ENCODE peak calls at places on chromosomes 11 and 22, in seven cellular contexts. U is upper lobe of right lung, Q is left ventricle myocardium inferior, A is HCT116, D is sigmoid colon, I is stomach, L is A549. R is an unnamed sample.

GRCh38 chr22:20524004-20524481 is 16.6 kb downstream of the MED15 start:
- DNase-seq in U (no peak), Q (no peak), A (no peak), D (no peak), I (no peak), L (no peak), R (no peak)

GRCh38 chr11:95884364-95884763 is 39.5 kb downstream of the MTMR2 start:
- DNase-seq in U (no peak), Q (no peak), A (no peak), D (no peak), I (no peak), L (no peak), R (peak)

GRCh38 chr11:122524532-122524882 is 131.0 kb upstream of the UBASH3B start:
- DNase-seq in U (no peak), Q (no peak), A (no peak), D (no peak), I (no peak), L (no peak), R (no peak)

GRCh38 chr11:43789700-43790443 is 90.8 kb upstream of the ALKBH3 start:
- DNase-seq in U (no peak), Q (no peak), A (peak), D (no peak), I (no peak), L (peak), R (peak)

GRCh38 chr11:103803062-103803461 is 233.4 kb upstream of the DDI1 start:
- DNase-seq in U (no peak), Q (no peak), A (no peak), D (no peak), I (no peak), L (no peak), R (no peak)

GRCh38 chr22:40401981-40402406 is 31.6 kb downstream of the SGSM3 start:
- DNase-seq in U (no peak), Q (no peak), A (no peak), D (no peak), I (no peak), L (no peak), R (no peak)

GRCh38 chr11:11107081-11107480 is 246.0 kb downstream of the CSNK2A3 start:
- DNase-seq in U (no peak), Q (no peak), A (no peak), D (no peak), I (no peak), L (no peak), R (peak)

GRCh38 chr11:83222499-83222898 is 29.0 kb downstream of the ANKRD42 start:
- DNase-seq in U (no peak), Q (no peak), A (no peak), D (no peak), I (no peak), L (no peak), R (peak)

GRCh38 chr22:36135306-36135705 is 25.2 kb downstream of the APOL3 start:
- DNase-seq in U (no peak), Q (no peak), A (no peak), D (no peak), I (no peak), L (no peak), R (no peak)

GRCh38 chr11:116460156-116460965 is 312.4 kb downstream of the BUD13 start:
- DNase-seq in U (no peak), Q (no peak), A (no peak), D (no peak), I (no peak), L (no peak), R (no peak)

GRCh38 chr22:18994780-18995711 is 59.0 kb upstream of the PRODH start:
- DNase-seq in U (peak), Q (no peak), A (no peak), D (no peak), I (no peak), L (peak), R (no peak)

GRCh38 chr11:76769645-76770586 is 13.2 kb upstream of the TSKU start:
- DNase-seq in U (peak), Q (no peak), A (no peak), D (no peak), I (peak), L (peak), R (no peak)

GRCh38 chr22:49247194-49247924 is 580.3 kb downstream of the BRD1 start:
- DNase-seq in U (no peak), Q (no peak), A (no peak), D (no peak), I (no peak), L (no peak), R (no peak)

GRCh38 chr22:27654536-27655445 is 146.8 kb downstream of the MN1 start:
- DNase-seq in U (no peak), Q (no peak), A (no peak), D (no peak), I (peak), L (no peak), R (no peak)

GRCh38 chr22:45344339-45344738 is 34.6 kb downstream of the FAM118A start:
- DNase-seq in U (no peak), Q (no peak), A (no peak), D (no peak), I (no peak), L (peak), R (no peak)

GRCh38 chr11:129143335-129143734 is 48.8 kb downstream of the ARHGAP32 start:
- DNase-seq in U (peak), Q (peak), A (peak), D (peak), I (peak), L (peak), R (peak)

GRCh38 chr11:17978553-17979287 is 34.1 kb downstream of the SERGEF start:
- DNase-seq in U (no peak), Q (peak), A (no peak), D (no peak), I (peak), L (peak), R (no peak)

GRCh38 chr22:27133951-27134664 is 476.7 kb downstream of the MIAT start:
- DNase-seq in U (no peak), Q (no peak), A (no peak), D (peak), I (peak), L (peak), R (peak)

GRCh38 chr22:22038178-22038880 is 55.7 kb upstream of the TOP3B start:
- DNase-seq in U (no peak), Q (no peak), A (no peak), D (no peak), I (no peak), L (no peak), R (no peak)

GRCh38 chr11:131980199-131980598 is 609.8 kb downstream of the NTM start:
- DNase-seq in U (no peak), Q (no peak), A (no peak), D (no peak), I (no peak), L (no peak), R (no peak)

GRCh38 chr11:74948546-74948897 is 369 bp downstream of the XRRA1 start:
- DNase-seq in U (no peak), Q (no peak), A (no peak), D (no peak), I (no peak), L (peak), R (no peak)
- H3K27ac ChIP-seq in U (peak), Q (peak), A (peak), D (peak), I (peak), L (peak), R (peak)

GRCh38 chr11:61161190-61162091 is at the start of gene VPS37C:
- DNase-seq in U (peak), Q (peak), A (peak), D (peak), I (peak), L (peak), R (peak)

GRCh38 chr11:61157743-61158142 is 3.5 kb downstream of the VPS37C start:
- DNase-seq in U (no peak), Q (no peak), A (no peak), D (no peak), I (no peak), L (no peak), R (no peak)

GRCh38 chr11:61162092-61162935 is 1.1 kb upstream of the VPS37C start:
- DNase-seq in U (no peak), Q (no peak), A (peak), D (peak), I (peak), L (peak), R (no peak)

GRCh38 chr11:61160487-61161189 is 588 bp downstream of the VPS37C start:
- DNase-seq in U (no peak), Q (no peak), A (no peak), D (no peak), I (peak), L (no peak), R (no peak)

DNA sequence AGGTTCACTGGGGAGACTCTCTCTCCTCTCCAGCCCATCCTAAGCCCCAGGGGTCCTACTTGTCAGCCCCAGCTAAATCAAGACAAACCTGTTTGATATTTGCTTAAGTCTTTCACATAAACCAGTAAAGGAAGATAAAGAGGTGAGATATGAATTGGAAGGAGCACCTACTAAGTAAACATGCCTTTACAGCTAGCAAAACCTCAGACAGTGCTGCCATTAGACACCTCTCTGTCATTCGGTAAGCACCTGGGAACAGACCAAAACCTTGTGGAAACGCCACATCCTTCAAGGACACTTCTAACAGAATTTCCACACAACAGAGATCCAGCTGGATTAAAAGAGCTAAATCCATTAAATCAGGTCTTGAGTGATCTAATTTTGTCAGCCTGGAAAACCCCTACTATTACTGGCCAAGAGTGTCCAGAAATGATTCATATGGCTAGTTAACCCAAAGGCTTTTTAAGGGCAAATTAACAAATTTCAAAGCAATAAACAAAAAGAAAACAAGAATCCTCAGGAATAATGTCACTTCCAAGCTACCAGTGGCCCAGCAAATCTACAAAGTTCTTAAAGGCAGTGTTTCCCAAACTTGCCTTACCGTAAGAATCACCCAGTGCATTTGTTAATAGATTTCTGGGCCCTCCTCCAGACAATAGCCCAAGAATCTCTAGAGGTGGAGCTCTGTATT is 2.4 kb downstream of the VPS37C start:
- DNase-seq in U (no peak), Q (no peak), A (no peak), D (peak), I (no peak), L (no peak), R (peak)
- H3K27ac ChIP-seq in U (peak), Q (peak), A (no peak), D (peak), I (peak), L (no peak), R (peak)

GRCh38 chr22:39152024-39152510 is 413 bp downstream of the CBX7 start:
- DNase-seq in U (no peak), Q (no peak), A (no peak), D (peak), I (no peak), L (no peak), R (no peak)

GRCh38 chr22:39149915-39150847 is 2.3 kb downstream of the CBX7 start:
- DNase-seq in U (peak), Q (no peak), A (no peak), D (peak), I (no peak), L (no peak), R (no peak)

GRCh38 chr22:39152511-39153219 is at the start of gene CBX7:
- DNase-seq in U (peak), Q (peak), A (peak), D (peak), I (peak), L (peak), R (no peak)

GRCh38 chr22:39150848-39151215 is 1.6 kb downstream of the CBX7 start:
- DNase-seq in U (peak), Q (no peak), A (no peak), D (peak), I (no peak), L (no peak), R (no peak)

GRCh38 chr22:39151329-39151975 is 1.0 kb downstream of the CBX7 start:
- DNase-seq in U (peak), Q (no peak), A (no peak), D (peak), I (no peak), L (no peak), R (no peak)
- H3K27ac ChIP-seq in U (peak), Q (peak), A (no peak), D (peak), I (peak), L (no peak), R (no peak)

GRCh38 chr11:346529-346928 is 22.8 kb upstream of the B4GALNT4 start:
- DNase-seq in U (peak), Q (no peak), A (no peak), D (peak), I (no peak), L (no peak), R (no peak)

GRCh38 chr11:345179-345578 is 24.1 kb upstream of the B4GALNT4 start:
- DNase-seq in U (no peak), Q (no peak), A (no peak), D (peak), I (no peak), L (no peak), R (no peak)

GRCh38 chr11:340539-341512 is 20.2 kb upstream of the IFITM3 start:
- DNase-seq in U (no peak), Q (no peak), A (no peak), D (no peak), I (no peak), L (no peak), R (no peak)

GRCh38 chr11:339963-340362 is 19.3 kb upstream of the IFITM3 start:
- DNase-seq in U (no peak), Q (no peak), A (no peak), D (no peak), I (no peak), L (no peak), R (no peak)

GRCh38 chr11:342328-342727 is 21.7 kb upstream of the IFITM3 start:
- DNase-seq in U (no peak), Q (no peak), A (no peak), D (peak), I (no peak), L (no peak), R (no peak)
- H3K27ac ChIP-seq in U (no peak), Q (peak), A (no peak), D (no peak), I (no peak), L (no peak), R (no peak)

GRCh38 chr11:62105611-62106245 is 18.1 kb upstream of the INCENP start:
- DNase-seq in U (no peak), Q (no peak), A (no peak), D (no peak), I (no peak), L (no peak), R (no peak)
- H3K27ac ChIP-seq in U (peak), Q (peak), A (no peak), D (peak), I (peak), L (no peak), R (no peak)

GRCh38 chr22:32532819-32533128 is 58.2 kb downstream of the FBXO7 start:
- DNase-seq in U (no peak), Q (no peak), A (no peak), D (no peak), I (no peak), L (no peak), R (no peak)

GRCh38 chr22:32531955-32532818 is 57.6 kb downstream of the FBXO7 start:
- DNase-seq in U (peak), Q (peak), A (no peak), D (peak), I (peak), L (no peak), R (no peak)

GRCh38 chr22:32533265-32534068 is 58.9 kb downstream of the FBXO7 start:
- DNase-seq in U (no peak), Q (no peak), A (no peak), D (no peak), I (no peak), L (no peak), R (no peak)

GRCh38 chr22:32528984-32529982 is 54.7 kb downstream of the FBXO7 start:
- DNase-seq in U (peak), Q (peak), A (peak), D (peak), I (peak), L (peak), R (peak)

DNA sequence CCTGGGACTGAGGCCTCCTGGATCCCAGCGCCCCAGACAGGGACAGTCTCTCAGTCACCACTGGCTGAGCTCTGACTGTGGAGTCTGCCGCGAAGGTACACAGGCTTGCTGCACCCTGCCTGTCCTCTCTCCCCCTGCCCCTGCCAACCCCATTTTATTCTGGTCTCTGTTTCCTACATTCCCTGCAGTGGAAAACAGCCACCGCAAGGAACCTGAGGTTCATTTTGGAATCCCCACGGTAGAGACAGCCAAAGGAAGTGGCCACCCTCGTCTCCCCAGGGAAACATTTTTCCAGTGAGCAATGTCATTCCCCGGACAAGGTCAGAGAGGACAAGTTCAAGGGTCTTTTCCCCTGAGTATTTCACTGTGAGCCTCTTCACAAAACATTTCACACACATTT is 56.6 kb downstream of the FBXO7 start:
- DNase-seq in U (no peak), Q (no peak), A (no peak), D (peak), I (no peak), L (no peak), R (no peak)
- H3K27ac ChIP-seq in U (peak), Q (peak), A (no peak), D (peak), I (peak), L (no peak), R (no peak)

GRCh38 chr11:210122-210802 is 2.8 kb downstream of the RIC8A start:
- DNase-seq in U (peak), Q (no peak), A (no peak), D (peak), I (peak), L (peak), R (no peak)
- H3K27ac ChIP-seq in U (no peak), Q (no peak), A (peak), D (peak), I (peak), L (peak), R (peak)

GRCh38 chr11:133925756-133926155 is 31.0 kb downstream of the IGSF9B start:
- DNase-seq in U (no peak), Q (no peak), A (no peak), D (no peak), I (no peak), L (no peak), R (no peak)

GRCh38 chr11:133926466-133927246 is 30.1 kb downstream of the IGSF9B start:
- DNase-seq in U (no peak), Q (no peak), A (no peak), D (no peak), I (no peak), L (no peak), R (no peak)

GRCh38 chr11:133921513-133921912 is 35.3 kb downstream of the IGSF9B start:
- DNase-seq in U (no peak), Q (no peak), A (no peak), D (no peak), I (no peak), L (no peak), R (no peak)

GRCh38 chr11:133922078-133922870 is 34.5 kb downstream of the IGSF9B start:
- DNase-seq in U (no peak), Q (no peak), A (no peak), D (no peak), I (no peak), L (no peak), R (no peak)

GRCh38 chr11:133924661-133925060 is 32.1 kb downstream of the IGSF9B start:
- DNase-seq in U (no peak), Q (no peak), A (no peak), D (no peak), I (no peak), L (no peak), R (no peak)
- H3K27ac ChIP-seq in U (no peak), Q (no peak), A (no peak), D (no peak), I (no peak), L (no peak), R (no peak)

GRCh38 chr11:14414470-14415461 is 55.8 kb upstream of the RRAS2 start:
- DNase-seq in U (no peak), Q (no peak), A (no peak), D (no peak), I (no peak), L (no peak), R (no peak)
- H3K27ac ChIP-seq in U (no peak), Q (no peak), A (no peak), D (peak), I (peak), L (no peak), R (no peak)

DNA sequence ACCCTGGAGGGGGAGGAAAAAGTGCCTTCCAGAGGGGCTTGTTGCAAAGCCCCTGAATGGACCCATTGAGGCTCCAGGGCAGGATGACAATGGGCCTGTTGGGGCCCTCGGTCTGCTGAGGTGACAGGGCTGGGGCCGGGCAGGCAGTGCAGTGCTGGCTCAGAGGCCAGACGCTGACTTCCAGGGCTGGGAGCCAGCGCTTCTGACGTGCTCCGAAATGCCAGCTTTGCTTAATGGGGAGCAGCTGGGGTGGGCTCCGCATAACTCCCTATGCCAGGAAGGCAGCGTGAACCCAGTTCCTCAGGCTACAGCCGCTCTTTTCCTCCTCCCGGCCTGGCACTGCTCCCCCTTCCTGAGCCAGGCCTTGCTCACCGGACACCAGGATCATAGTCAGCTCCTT is 17.7 kb downstream of the NAV2 start:
- DNase-seq in U (no peak), Q (peak), A (no peak), D (peak), I (no peak), L (no peak), R (no peak)
- H3K27ac ChIP-seq in U (no peak), Q (peak), A (no peak), D (peak), I (peak), L (no peak), R (no peak)

R was measured in epithelial cell of prostate.